ENCODE peak calls at places on chromosomes 4 and X, in five cellular contexts. A is GM20000, M is non-pigmented ciliary epithelial cell, P is erythroblast, Z is RWPE1. V is an unnamed sample.

GRCh38 chr4:10123227-10124101 is 6.9 kb upstream of the WDR1 start:
- DNase-seq in A (no peak), M (no peak), P (peak; percentile 50), Z (no peak), V (peak; percentile 22)

GRCh38 chr4:128502818-128503527 is 215.4 kb upstream of the PGRMC2 start:
- DNase-seq in A (no peak), M (no peak), P (no peak), Z (no peak), V (no peak)

GRCh38 chrX:47093248-47093647 is 15.0 kb downstream of the RGN start:
- DNase-seq in A (peak; percentile 17), M (peak; percentile 8), P (peak; percentile 23), Z (peak; percentile 23), V (peak; percentile 25)

GRCh38 chr4:67393699-67394281 is 151.5 kb downstream of the CENPC start:
- DNase-seq in A (peak; percentile 46), M (no peak), P (peak; percentile 61), Z (no peak), V (peak; percentile 64)

GRCh38 chr4:168388890-168389289 is 70.3 kb upstream of the DDX60 start:
- DNase-seq in A (no peak), M (peak; percentile 17), P (no peak), Z (peak; percentile 41), V (peak; percentile 20)

GRCh38 chrX:50704987-50705386 is 109.0 kb downstream of the SHROOM4 start:
- DNase-seq in A (no peak), M (no peak), P (no peak), Z (no peak), V (no peak)

GRCh38 chr4:63790377-63790776 is 618.9 kb downstream of the TECRL start:
- DNase-seq in A (no peak), M (no peak), P (no peak), Z (no peak), V (no peak)

GRCh38 chr4:183638436-183638835 is 20.5 kb downstream of the RWDD4 start:
- DNase-seq in A (no peak), M (no peak), P (no peak), Z (peak; percentile 24), V (no peak)

GRCh38 chr4:74117024-74117534 is 18.1 kb upstream of the CXCL2 start:
- DNase-seq in A (no peak), M (peak; percentile 77), P (no peak), Z (no peak), V (peak; percentile 82)

GRCh38 chrX:85084770-85085393 is 81.2 kb downstream of the APOOL start:
- DNase-seq in A (peak; percentile 24), M (peak; percentile 10), P (peak; percentile 23), Z (peak; percentile 17), V (peak; percentile 7)

GRCh38 chr4:103076777-103077347 is 301 bp upstream of the SLC9B2 start:
- DNase-seq in A (no peak), M (no peak), P (peak; percentile 79), Z (no peak), V (no peak)

GRCh38 chrX:140034916-140035315 is 69.6 kb upstream of the CXorf66 start:
- DNase-seq in A (no peak), M (no peak), P (no peak), Z (peak; percentile 2), V (no peak)

GRCh38 chr4:28686618-28687017 is 1826.0 kb downstream of the STIM2 start:
- DNase-seq in A (peak; percentile 6), M (peak; percentile 9), P (peak; percentile 3), Z (no peak), V (no peak)

V was measured in LoVo.